ENCODE peak calls at places on chromosomes 4 and X, in five cellular contexts. One of them, this sample, is unnamed.
A peak's percentile ranks its signal among the peaks of the same experiment; 100 is the strongest.

GRCh38 chrX:54452920-54453319 is 12.7 kb downstream of the TSR2 start:
- DNase-seq in NT2/D1: peak; percentile 22
- DNase-seq in GM12878: no peak
- DNase-seq in H1: no peak
- DNase-seq in HepG2: peak; percentile 27
- DNase-seq in this sample: peak; percentile 58

GRCh38 chr4:88110826-88111225 is 47.6 kb downstream of the ABCG2 start:
- DNase-seq in NT2/D1: no peak
- DNase-seq in GM12878: no peak
- DNase-seq in H1: no peak
- DNase-seq in HepG2: peak; percentile 51
- DNase-seq in this sample: no peak

GRCh38 chr4:6761540-6762243 is 20.8 kb upstream of the KIAA0232 start:
- DNase-seq in NT2/D1: no peak
- DNase-seq in HepG2: no peak
- DNase-seq in GM12878: no peak
- DNase-seq in H1: no peak
- DNase-seq in this sample: no peak

GRCh38 chr4:28073860-28074555 is 1213.4 kb downstream of the STIM2 start:
- DNase-seq in HepG2: peak; percentile 3
- DNase-seq in GM12878: no peak
- DNase-seq in NT2/D1: peak; percentile 2
- DNase-seq in H1: no peak
- DNase-seq in this sample: no peak

GRCh38 chrX:26558719-26559386 is 342.9 kb downstream of the MAGEB5 start:
- DNase-seq in H1: no peak
- DNase-seq in NT2/D1: no peak
- DNase-seq in GM12878: no peak
- DNase-seq in HepG2: no peak
- DNase-seq in this sample: no peak

GRCh38 chrX:121308276-121308805 is 260.9 kb downstream of the GLUD2 start:
- DNase-seq in GM12878: peak; percentile 68
- DNase-seq in HepG2: peak; percentile 6
- DNase-seq in NT2/D1: peak; percentile 15
- DNase-seq in H1: no peak
- DNase-seq in this sample: peak; percentile 57

GRCh38 chr4:68951078-68951805 is at the start of gene UGT2A3:
- DNase-seq in NT2/D1: peak; percentile 2
- DNase-seq in H1: no peak
- DNase-seq in GM12878: peak; percentile 23
- DNase-seq in HepG2: peak; percentile 99
- DNase-seq in this sample: no peak

GRCh38 chrX:19565605-19566004 is 50.3 kb upstream of the MAP3K15 start:
- DNase-seq in H1: no peak
- DNase-seq in GM12878: no peak
- DNase-seq in HepG2: peak; percentile 39
- DNase-seq in NT2/D1: no peak
- DNase-seq in this sample: no peak

GRCh38 chr4:6204098-6204497 is 3.7 kb upstream of the JAKMIP1 start:
- DNase-seq in NT2/D1: no peak
- DNase-seq in HepG2: no peak
- DNase-seq in H1: no peak
- DNase-seq in GM12878: no peak
- DNase-seq in this sample: no peak

GRCh38 chrX:31071725-31072124 is at the start of gene FTHL17:
- DNase-seq in GM12878: no peak
- DNase-seq in H1: no peak
- DNase-seq in NT2/D1: no peak
- DNase-seq in HepG2: no peak
- DNase-seq in this sample: no peak

GRCh38 chrX:31071262-31071661 is 579 bp downstream of the FTHL17 start:
- DNase-seq in HepG2: no peak
- DNase-seq in GM12878: no peak
- DNase-seq in H1: no peak
- DNase-seq in NT2/D1: no peak
- DNase-seq in this sample: no peak

GRCh38 chrX:31074522-31074921 is 2.7 kb upstream of the FTHL17 start:
- DNase-seq in H1: no peak
- DNase-seq in HepG2: no peak
- DNase-seq in GM12878: no peak
- DNase-seq in NT2/D1: no peak
- DNase-seq in this sample: no peak

DNA sequence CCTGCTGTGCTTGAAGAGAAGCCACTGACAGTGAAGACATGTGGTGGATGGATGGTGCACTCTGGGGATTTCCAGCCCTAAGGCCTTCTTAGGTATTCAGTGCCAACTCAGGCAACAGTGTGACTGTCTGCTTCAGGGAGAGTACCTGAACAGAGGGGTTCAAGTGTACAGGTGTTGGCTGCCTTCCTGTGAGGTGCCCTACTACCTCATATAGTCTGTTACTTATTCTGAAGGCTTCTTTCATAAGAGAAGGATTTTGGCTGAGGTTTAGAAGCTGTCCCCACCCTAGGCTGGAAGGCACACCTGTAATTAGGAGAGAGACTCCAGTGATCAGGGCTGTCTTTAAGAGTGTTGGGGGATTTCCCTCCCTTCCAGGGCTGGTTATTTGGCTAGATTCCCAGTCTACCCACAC is 1.8 kb downstream of the FTHL17 start:
- DNase-seq in H1: no peak
- DNase-seq in HepG2: no peak
- DNase-seq in NT2/D1: no peak
- DNase-seq in GM12878: peak; percentile 38
- DNase-seq in this sample: no peak
- TF ChIP-seq SUZ12 in H1: no peak
- TF ChIP-seq SUZ12 in HepG2: no peak
- TF ChIP-seq SUZ12 in NT2/D1: no peak
- TF ChIP-seq SUZ12 in GM12878: no peak
- TF ChIP-seq SUZ12 in this sample: no peak

GRCh38 chr4:158282252-158282651 is 72.0 kb downstream of the TMEM144 start:
- DNase-seq in GM12878: no peak
- DNase-seq in HepG2: no peak
- DNase-seq in H1: no peak
- DNase-seq in NT2/D1: no peak
- DNase-seq in this sample: no peak
- TF ChIP-seq SUZ12 in GM12878: no peak
- TF ChIP-seq SUZ12 in HepG2: no peak
- TF ChIP-seq SUZ12 in H1: no peak
- TF ChIP-seq SUZ12 in NT2/D1: no peak
- TF ChIP-seq SUZ12 in this sample: no peak

GRCh38 chr4:139535852-139536234 is 20.2 kb downstream of the SETD7 start:
- DNase-seq in GM12878: no peak
- DNase-seq in H1: no peak
- DNase-seq in NT2/D1: no peak
- DNase-seq in HepG2: no peak
- DNase-seq in this sample: no peak

GRCh38 chr4:139535228-139535851 is 20.7 kb downstream of the SETD7 start:
- DNase-seq in HepG2: no peak
- DNase-seq in H1: no peak
- DNase-seq in GM12878: no peak
- DNase-seq in NT2/D1: no peak
- DNase-seq in this sample: no peak

GRCh38 chr4:139530833-139531427 is 25.1 kb downstream of the SETD7 start:
- DNase-seq in NT2/D1: peak; percentile 20
- DNase-seq in GM12878: no peak
- DNase-seq in H1: no peak
- DNase-seq in HepG2: peak; percentile 35
- DNase-seq in this sample: peak; percentile 79

GRCh38 chr4:139534287-139534950 is 21.6 kb downstream of the SETD7 start:
- DNase-seq in HepG2: no peak
- DNase-seq in H1: no peak
- DNase-seq in NT2/D1: no peak
- DNase-seq in GM12878: no peak
- DNase-seq in this sample: no peak

GRCh38 chr4:139532951-139533350 is 23.1 kb downstream of the SETD7 start:
- DNase-seq in H1: no peak
- DNase-seq in GM12878: no peak
- DNase-seq in NT2/D1: no peak
- DNase-seq in HepG2: no peak
- DNase-seq in this sample: peak; percentile 36
- TF ChIP-seq SUZ12 in H1: no peak
- TF ChIP-seq SUZ12 in GM12878: no peak
- TF ChIP-seq SUZ12 in NT2/D1: no peak
- TF ChIP-seq SUZ12 in HepG2: no peak
- TF ChIP-seq SUZ12 in this sample: no peak

GRCh38 chr4:8655411-8656184 is 63.0 kb downstream of the CPZ start:
- DNase-seq in H1: no peak
- DNase-seq in HepG2: no peak
- DNase-seq in NT2/D1: no peak
- DNase-seq in GM12878: no peak
- DNase-seq in this sample: no peak

GRCh38 chr4:8653326-8654000 is 60.9 kb downstream of the CPZ start:
- DNase-seq in HepG2: no peak
- DNase-seq in NT2/D1: no peak
- DNase-seq in H1: no peak
- DNase-seq in GM12878: no peak
- DNase-seq in this sample: no peak

GRCh38 chr4:8651661-8652180 is 59.2 kb downstream of the CPZ start:
- DNase-seq in NT2/D1: no peak
- DNase-seq in GM12878: no peak
- DNase-seq in H1: no peak
- DNase-seq in HepG2: no peak
- DNase-seq in this sample: no peak

GRCh38 chr4:8649631-8650261 is 57.2 kb downstream of the CPZ start:
- DNase-seq in HepG2: no peak
- DNase-seq in GM12878: no peak
- DNase-seq in NT2/D1: no peak
- DNase-seq in H1: no peak
- DNase-seq in this sample: no peak

GRCh38 chr4:8652181-8653078 is 59.9 kb downstream of the CPZ start:
- DNase-seq in NT2/D1: no peak
- DNase-seq in HepG2: no peak
- DNase-seq in GM12878: no peak
- DNase-seq in H1: no peak
- DNase-seq in this sample: no peak
- TF ChIP-seq SUZ12 in NT2/D1: no peak
- TF ChIP-seq SUZ12 in HepG2: no peak
- TF ChIP-seq SUZ12 in GM12878: no peak
- TF ChIP-seq SUZ12 in H1: no peak
- TF ChIP-seq SUZ12 in this sample: no peak

GRCh38 chr4:186167605-186168004 is 23.8 kb upstream of the CYP4V2 start:
- DNase-seq in H1: no peak
- DNase-seq in HepG2: no peak
- DNase-seq in NT2/D1: no peak
- DNase-seq in GM12878: no peak
- DNase-seq in this sample: no peak

GRCh38 chr4:186169942-186170802 is 21.2 kb upstream of the CYP4V2 start:
- DNase-seq in H1: no peak
- DNase-seq in HepG2: peak; percentile 15
- DNase-seq in NT2/D1: no peak
- DNase-seq in GM12878: no peak
- DNase-seq in this sample: peak; percentile 13

GRCh38 chr4:186168750-186169149 is 22.6 kb upstream of the CYP4V2 start:
- DNase-seq in H1: no peak
- DNase-seq in NT2/D1: no peak
- DNase-seq in GM12878: no peak
- DNase-seq in HepG2: no peak
- DNase-seq in this sample: no peak

GRCh38 chr4:186169333-186169941 is 21.9 kb upstream of the CYP4V2 start:
- DNase-seq in GM12878: no peak
- DNase-seq in H1: no peak
- DNase-seq in HepG2: no peak
- DNase-seq in NT2/D1: no peak
- DNase-seq in this sample: no peak

DNA sequence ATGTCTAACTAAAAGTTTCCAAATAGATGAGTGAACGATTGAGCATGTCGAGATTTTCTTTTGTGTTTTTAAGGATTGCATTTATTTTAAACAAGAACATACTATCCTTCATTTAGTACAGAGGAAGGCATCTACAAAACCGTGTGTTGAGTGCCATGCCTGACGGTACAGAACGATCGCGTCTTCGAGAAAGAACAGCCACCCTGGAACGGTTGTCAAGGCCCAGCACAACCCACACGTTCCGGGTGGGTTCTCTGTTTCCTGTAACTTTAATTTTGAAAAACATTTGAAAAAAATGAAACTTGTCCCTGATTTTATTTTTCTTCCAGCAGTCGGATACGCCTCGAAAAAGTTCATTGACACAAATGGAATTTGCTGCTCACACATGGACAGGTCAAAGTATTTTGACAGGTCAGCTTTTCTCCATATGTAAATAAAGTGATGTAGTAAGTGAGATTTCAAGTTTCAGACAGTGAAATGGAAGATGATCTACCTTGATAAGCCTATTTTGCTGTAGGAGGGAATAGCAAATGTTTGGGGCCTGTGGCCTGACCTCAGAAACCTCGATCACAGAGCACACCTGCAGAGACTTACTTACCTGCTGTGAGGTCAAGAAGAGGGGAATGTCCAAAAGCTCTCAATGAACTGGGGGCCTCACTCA is 24.4 kb upstream of the CYP4V2 start:
- DNase-seq in HepG2: no peak
- DNase-seq in NT2/D1: no peak
- DNase-seq in GM12878: no peak
- DNase-seq in H1: no peak
- DNase-seq in this sample: no peak
- TF ChIP-seq SUZ12 in HepG2: no peak
- TF ChIP-seq SUZ12 in NT2/D1: no peak
- TF ChIP-seq SUZ12 in GM12878: no peak
- TF ChIP-seq SUZ12 in H1: no peak
- TF ChIP-seq SUZ12 in this sample: no peak